ENCODE peak calls at places on chromosomes 16 and 17, in seven cellular contexts. X is SK-N-SH, U is transverse colon, Z is breast epithelium, J is stomach, A is HepG2, C is Panc1. I is an unnamed sample. For H3K4me1, the result is how much of the 10 kb centered on the place peaks cover.

GRCh38 chr17:64005734-64006167 is 7.6 kb downstream of the PRR29 start:
- DNase-seq in X (peak), U (peak), Z (no peak), J (peak), A (peak), C (no peak), I (no peak)

GRCh38 chr16:3194792-3195191 is 6.8 kb downstream of the OR1F1 start:
- DNase-seq in X (no peak), U (no peak), Z (no peak), J (no peak), A (no peak), C (no peak), I (no peak)

GRCh38 chr17:42667088-42667951 is 8.2 kb downstream of the TUBG2 start:
- DNase-seq in X (peak), U (peak), Z (peak), J (peak), A (peak), C (no peak), I (no peak)

GRCh38 chr17:79919164-79919585 is 79.9 kb upstream of the CBX4 start:
- DNase-seq in X (peak), U (peak), Z (peak), J (peak), A (no peak), C (no peak), I (no peak)

GRCh38 chr16:12255473-12255872 is 278.9 kb downstream of the SNX29 start:
- DNase-seq in X (no peak), U (no peak), Z (no peak), J (no peak), A (no peak), C (no peak), I (no peak)

GRCh38 chr16:59859606-59860402 is 1125.7 kb upstream of the GOT2 start:
- DNase-seq in X (no peak), U (no peak), Z (no peak), J (no peak), A (no peak), C (no peak), I (no peak)

GRCh38 chr16:88784074-88784855 is 755 bp downstream of the PIEZO1 start:
- DNase-seq in X (peak), U (peak), Z (peak), J (peak), A (peak), C (no peak), I (no peak)

GRCh38 chr17:6591599-6592158 is 35.3 kb upstream of the PITPNM3 start:
- DNase-seq in X (no peak), U (no peak), Z (peak), J (no peak), A (peak), C (no peak), I (peak)

GRCh38 chr17:35766903-35767510 is 6.3 kb downstream of the C17orf50 start:
- DNase-seq in X (peak), U (no peak), Z (no peak), J (peak), A (no peak), C (no peak), I (no peak)

GRCh38 chr16:86566601-86566965 is at the start of gene FOXC2:
- DNase-seq in X (peak), U (peak), Z (peak), J (peak), A (no peak), C (no peak), I (no peak)

GRCh38 chr16:89358030-89359005 is 132.0 kb downstream of the ANKRD11 start:
- DNase-seq in X (no peak), U (peak), Z (no peak), J (no peak), A (no peak), C (no peak), I (no peak)

GRCh38 chr17:28717578-28718316 is at the start of gene RAB34:
- DNase-seq in X (no peak), U (peak), Z (peak), J (peak), A (no peak), C (no peak), I (peak)

GRCh38 chr17:83173997-83174858 is 94.8 kb downstream of the METRNL start:
- DNase-seq in X (no peak), U (no peak), Z (peak), J (no peak), A (peak), C (no peak), I (no peak)

GRCh38 chr17:17216776-17217175 is 10.6 kb upstream of the PLD6 start:
- DNase-seq in X (peak), U (no peak), Z (no peak), J (no peak), A (no peak), C (no peak), I (no peak)

GRCh38 chr16:10808850-10809249 is 9.7 kb downstream of the TVP23A start:
- DNase-seq in X (no peak), U (no peak), Z (no peak), J (no peak), A (no peak), C (no peak), I (no peak)
- H3K4me1 ChIP-seq in X (under half), U (under half), Z (under half), J (under half), A (under half), C (under half), I (under half)

GRCh38 chr16:21300309-21301167 is 22.4 kb upstream of the CRYM start:
- DNase-seq in X (peak), U (peak), Z (peak), J (peak), A (peak), C (peak), I (peak)
- H3K27ac ChIP-seq in X (peak), U (peak), Z (peak), J (peak), A (peak), C (peak), I (peak)

GRCh38 chr16:31105677-31106213 is 2.4 kb upstream of the BCKDK start:
- DNase-seq in X (peak), U (peak), Z (peak), J (peak), A (peak), C (no peak), I (peak)
- TF ChIP-seq POLR2AphosphoS5 in X (no peak), U (peak), Z (peak), J (no peak), A (peak), C (no peak), I (peak)

GRCh38 chr16:49634235-49635008 is 221.5 kb downstream of the ZNF423 start:
- DNase-seq in X (no peak), U (no peak), Z (no peak), J (no peak), A (no peak), C (no peak), I (no peak)

GRCh38 chr16:49636608-49637007 is 219.3 kb downstream of the ZNF423 start:
- DNase-seq in X (no peak), U (no peak), Z (no peak), J (no peak), A (no peak), C (no peak), I (no peak)

GRCh38 chr16:49635009-49635350 is 220.9 kb downstream of the ZNF423 start:
- DNase-seq in X (no peak), U (no peak), Z (no peak), J (no peak), A (no peak), C (no peak), I (no peak)

GRCh38 chr16:49637511-49637910 is 218.4 kb downstream of the ZNF423 start:
- DNase-seq in X (no peak), U (no peak), Z (no peak), J (no peak), A (no peak), C (no peak), I (no peak)

DNA sequence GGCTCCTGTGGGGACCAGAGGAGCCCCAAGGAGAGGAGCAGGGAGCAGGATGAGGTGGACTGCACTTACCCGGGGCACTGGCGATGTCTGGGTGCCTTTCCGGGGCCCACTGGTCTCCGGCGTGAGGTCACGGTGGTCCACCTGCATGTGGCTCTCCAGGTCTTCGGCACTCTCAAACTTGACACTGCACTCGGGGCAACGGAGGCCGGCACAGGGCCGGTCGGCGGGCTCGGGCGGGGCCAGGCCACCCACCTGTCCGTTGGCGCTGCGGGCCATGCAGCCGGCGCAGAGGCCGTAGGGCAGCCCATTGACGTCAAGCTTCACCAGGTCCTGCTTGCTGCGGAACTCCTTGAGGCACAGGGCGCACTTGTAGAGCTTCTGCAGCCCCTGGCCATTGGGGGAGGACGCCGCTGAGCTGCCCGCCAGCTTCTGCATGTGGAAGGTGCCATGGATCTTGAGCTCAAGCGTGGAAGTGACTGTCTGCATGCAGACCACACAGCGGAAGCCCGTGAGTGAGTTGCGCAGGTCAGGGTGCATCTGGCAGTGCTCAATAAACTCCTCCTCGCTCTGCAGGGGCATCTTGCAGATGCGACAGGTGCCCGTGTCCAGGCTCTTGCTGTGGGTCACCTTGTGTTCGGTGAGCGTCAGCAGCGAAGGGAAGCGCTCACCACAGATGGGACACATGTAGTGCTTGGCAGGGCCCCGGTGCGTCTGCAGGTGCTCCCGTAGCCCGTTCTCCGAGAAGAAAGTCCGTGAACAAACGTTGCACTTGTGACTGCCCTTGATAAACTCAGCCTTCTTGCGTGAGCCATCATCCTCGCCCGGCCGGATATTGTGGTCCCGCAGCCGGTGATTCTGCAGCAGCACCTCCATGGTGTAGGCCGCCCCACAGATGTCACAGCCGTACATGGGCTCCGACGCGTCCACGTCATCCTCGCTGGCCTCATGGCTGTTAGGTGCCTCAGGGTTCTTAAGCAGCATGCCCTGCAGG is 220.0 kb downstream of the ZNF423 start:
- DNase-seq in X (no peak), U (no peak), Z (no peak), J (no peak), A (no peak), C (no peak), I (no peak)
- H3K4me1 ChIP-seq in X (under half), U (under half), Z (under half), J (under half), A (under half), C (under half), I (under half)

GRCh38 chr16:19884611-19885455 is at the start of gene GPRC5B:
- DNase-seq in X (peak), U (peak), Z (peak), J (peak), A (no peak), C (no peak), I (no peak)

GRCh38 chr16:19883296-19883951 is 1.2 kb downstream of the GPRC5B start:
- DNase-seq in X (peak), U (peak), Z (no peak), J (peak), A (no peak), C (no peak), I (no peak)

GRCh38 chr16:19885456-19886060 is 910 bp upstream of the GPRC5B start:
- DNase-seq in X (no peak), U (peak), Z (no peak), J (no peak), A (no peak), C (no peak), I (no peak)

GRCh38 chr16:19882641-19883040 is 2.0 kb downstream of the GPRC5B start:
- DNase-seq in X (no peak), U (no peak), Z (no peak), J (no peak), A (no peak), C (no peak), I (no peak)

GRCh38 chr16:19884021-19884485 is 595 bp downstream of the GPRC5B start:
- DNase-seq in X (peak), U (peak), Z (peak), J (peak), A (no peak), C (no peak), I (no peak)
- H3K27ac ChIP-seq in X (no peak), U (peak), Z (peak), J (peak), A (no peak), C (no peak), I (peak)

GRCh38 chr17:81460856-81461460 is 51.6 kb downstream of the ACTG1 start:
- DNase-seq in X (no peak), U (no peak), Z (no peak), J (peak), A (no peak), C (no peak), I (no peak)
- TF ChIP-seq POLR2AphosphoS5 in X (no peak), U (no peak), Z (no peak), J (no peak), A (no peak), C (no peak), I (no peak)

DNA sequence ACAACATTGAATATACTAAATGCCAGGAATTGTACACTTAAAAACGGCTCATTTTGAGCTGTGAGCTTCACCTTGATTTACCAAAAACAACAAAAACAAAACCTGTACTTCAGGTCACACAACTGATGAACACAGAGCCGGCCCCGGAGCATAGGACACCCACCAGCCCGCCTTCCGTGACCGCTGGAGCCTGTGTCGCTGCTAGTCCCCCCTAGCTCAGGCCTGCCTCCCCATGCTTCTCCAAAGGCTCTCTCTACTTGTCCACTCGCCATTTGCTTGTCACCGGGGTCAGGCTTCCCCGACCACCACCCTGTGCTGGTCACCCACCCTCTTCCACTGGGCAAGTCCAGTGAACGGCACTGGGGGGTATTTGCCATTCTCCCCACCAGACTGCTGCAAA is 113.8 kb upstream of the TNRC6C start:
- DNase-seq in X (no peak), U (no peak), Z (no peak), J (no peak), A (no peak), C (no peak), I (no peak)
- H3K4me1 ChIP-seq in X (under half), U (under half), Z (under half), J (under half), A (under half), C (under half), I (under half)

GRCh38 chr17:30232822-30233427 is 2.6 kb downstream of the SLC6A4 start:
- DNase-seq in X (no peak), U (no peak), Z (no peak), J (no peak), A (no peak), C (no peak), I (no peak)
- H3K27ac ChIP-seq in X (no peak), U (no peak), Z (no peak), J (no peak), A (no peak), C (no peak), I (no peak)

GRCh38 chr17:2396568-2397246 is 4.2 kb downstream of the MNT start:
- DNase-seq in X (peak), U (peak), Z (peak), J (peak), A (peak), C (no peak), I (peak)
- TF ChIP-seq POLR2AphosphoS5 in X (no peak), U (peak), Z (peak), J (peak), A (peak), C (no peak), I (peak)

GRCh38 chr17:56540791-56541190 is 52.7 kb upstream of the NOG start:
- DNase-seq in X (no peak), U (no peak), Z (no peak), J (no peak), A (no peak), C (no peak), I (no peak)
- H3K4me1 ChIP-seq in X (under half), U (under half), Z (under half), J (under half), A (under half), C (under half), I (under half)

I was measured in esophagus muscularis mucosa.